ENCODE peak calls at places on chromosomes 12 and 14, in six cellular contexts. F is endothelial cell; D is activated CD4-positive, CD25-positive, alpha-beta regulatory T cell; Z is GM12865; R is NB4; T is astrocyte. W is an unnamed sample.

GRCh38 chr12:131860472-131861260 is 32.5 kb downstream of the MMP17 start:
- DNase-seq in F (no peak), D (no peak), Z (no peak), R (peak; percentile 91), T (peak; percentile 23), W (peak; percentile 95)

GRCh38 chr12:29220632-29221336 is 71.7 kb downstream of the FAR2 start:
- DNase-seq in F (no peak), D (no peak), Z (no peak), R (no peak), T (no peak), W (no peak)

GRCh38 chr12:52517005-52517835 is 3.0 kb downstream of the KRT5 start:
- DNase-seq in F (no peak), D (no peak), Z (no peak), R (no peak), T (no peak), W (no peak)

GRCh38 chr12:75979181-75979580 is 52.4 kb downstream of the PHLDA1 start:
- DNase-seq in F (no peak), D (no peak), Z (peak; percentile 39), R (peak; percentile 67), T (peak; percentile 61), W (no peak)

GRCh38 chr14:21526672-21527319 is 650 bp upstream of the SALL2 start:
- DNase-seq in F (peak; percentile 28), D (no peak), Z (no peak), R (peak; percentile 47), T (no peak), W (no peak)

GRCh38 chr12:101108130-101108529 is 101.9 kb downstream of the SLC5A8 start:
- DNase-seq in F (no peak), D (no peak), Z (no peak), R (peak; percentile 11), T (no peak), W (no peak)

GRCh38 chr12:69553626-69554248 is 31.5 kb upstream of the CCT2 start:
- DNase-seq in F (no peak), D (no peak), Z (peak; percentile 28), R (peak; percentile 9), T (peak; percentile 70), W (no peak)

GRCh38 chr14:66398437-66398836 is 87.7 kb upstream of the CCDC196 start:
- DNase-seq in F (no peak), D (no peak), Z (peak; percentile 11), R (no peak), T (no peak), W (no peak)